ENCODE peak calls at places on chromosomes 1 and 21, in four cellular contexts. I is GM12878, K is K562, E is HepG2. H is an unnamed sample.

GRCh38 chr1:6209661-6210605 is 4.0 kb downstream of the RNF207 start:
- DNase-seq in I (no peak), K (peak; percentile 39), E (no peak), H (peak; percentile 52)

GRCh38 chr1:80447533-80447932 is 1353.2 kb upstream of the ADGRL2 start:
- DNase-seq in I (no peak), K (no peak), E (no peak), H (no peak)

GRCh38 chr1:235739631-235740030 is 90.0 kb upstream of the GNG4 start:
- DNase-seq in I (no peak), K (no peak), E (no peak), H (no peak)

GRCh38 chr1:200150721-200151120 is 123.2 kb downstream of the NR5A2 start:
- DNase-seq in I (peak; percentile 49), K (peak; percentile 85), E (no peak), H (no peak)

GRCh38 chr1:27556781-27557595 is 47.0 kb downstream of the AHDC1 start:
- DNase-seq in I (no peak), K (peak; percentile 95), E (peak; percentile 51), H (peak; percentile 91)

GRCh38 chr1:60573726-60574409 is 500.3 kb upstream of the C1orf87 start:
- DNase-seq in I (no peak), K (no peak), E (peak; percentile 17), H (no peak)

GRCh38 chr1:8862528-8862927 is 16.0 kb downstream of the ENO1 start:
- DNase-seq in I (no peak), K (peak; percentile 76), E (no peak), H (peak; percentile 76)

GRCh38 chr1:6234502-6235295 is 1.1 kb downstream of the ICMT start:
- DNase-seq in I (no peak), K (peak; percentile 67), E (no peak), H (no peak)

GRCh38 chr1:38662141-38662540 is 197.4 kb downstream of the RRAGC start:
- DNase-seq in I (no peak), K (no peak), E (no peak), H (no peak)

GRCh38 chr1:205532996-205533728 is 28.7 kb downstream of the CDK18 start:
- DNase-seq in I (no peak), K (no peak), E (no peak), H (no peak)

GRCh38 chr1:184937729-184938128 is 36.6 kb downstream of the NIBAN1 start:
- DNase-seq in I (no peak), K (no peak), E (no peak), H (no peak)

GRCh38 chr1:29227511-29227910 is 3.2 kb downstream of the MECR start:
- DNase-seq in I (no peak), K (no peak), E (no peak), H (no peak)

GRCh38 chr1:32349211-32349708 is 13.0 kb downstream of the FAM229A start:
- DNase-seq in I (no peak), K (no peak), E (peak; percentile 74), H (no peak)

GRCh38 chr21:38433516-38433915 is 64.8 kb downstream of the ERG start:
- DNase-seq in I (no peak), K (no peak), E (no peak), H (no peak)

GRCh38 chr1:203225054-203225453 is 4.4 kb downstream of the CHIT1 start:
- DNase-seq in I (no peak), K (no peak), E (no peak), H (no peak)
- TF ChIP-seq CBFB in I (no peak), K (no peak), E (no peak), H (no peak)

GRCh38 chr1:167876597-167877175 is 37.2 kb downstream of the ADCY10 start:
- DNase-seq in I (no peak), K (no peak), E (no peak), H (no peak)
- TF ChIP-seq CBFB in I (no peak), K (no peak), E (no peak), H (no peak)

GRCh38 chr1:45200435-45200834 is 6.0 kb downstream of the ZSWIM5 start:
- DNase-seq in I (no peak), K (no peak), E (no peak), H (no peak)

GRCh38 chr1:45205910-45206721 is at the start of gene ZSWIM5:
- DNase-seq in I (no peak), K (peak; percentile 67), E (peak; percentile 48), H (peak; percentile 67)

GRCh38 chr1:45200906-45201500 is 5.4 kb downstream of the ZSWIM5 start:
- DNase-seq in I (no peak), K (no peak), E (peak; percentile 6), H (no peak)

GRCh38 chr1:45206808-45207624 is 611 bp upstream of the ZSWIM5 start:
- DNase-seq in I (no peak), K (no peak), E (no peak), H (no peak)

DNA sequence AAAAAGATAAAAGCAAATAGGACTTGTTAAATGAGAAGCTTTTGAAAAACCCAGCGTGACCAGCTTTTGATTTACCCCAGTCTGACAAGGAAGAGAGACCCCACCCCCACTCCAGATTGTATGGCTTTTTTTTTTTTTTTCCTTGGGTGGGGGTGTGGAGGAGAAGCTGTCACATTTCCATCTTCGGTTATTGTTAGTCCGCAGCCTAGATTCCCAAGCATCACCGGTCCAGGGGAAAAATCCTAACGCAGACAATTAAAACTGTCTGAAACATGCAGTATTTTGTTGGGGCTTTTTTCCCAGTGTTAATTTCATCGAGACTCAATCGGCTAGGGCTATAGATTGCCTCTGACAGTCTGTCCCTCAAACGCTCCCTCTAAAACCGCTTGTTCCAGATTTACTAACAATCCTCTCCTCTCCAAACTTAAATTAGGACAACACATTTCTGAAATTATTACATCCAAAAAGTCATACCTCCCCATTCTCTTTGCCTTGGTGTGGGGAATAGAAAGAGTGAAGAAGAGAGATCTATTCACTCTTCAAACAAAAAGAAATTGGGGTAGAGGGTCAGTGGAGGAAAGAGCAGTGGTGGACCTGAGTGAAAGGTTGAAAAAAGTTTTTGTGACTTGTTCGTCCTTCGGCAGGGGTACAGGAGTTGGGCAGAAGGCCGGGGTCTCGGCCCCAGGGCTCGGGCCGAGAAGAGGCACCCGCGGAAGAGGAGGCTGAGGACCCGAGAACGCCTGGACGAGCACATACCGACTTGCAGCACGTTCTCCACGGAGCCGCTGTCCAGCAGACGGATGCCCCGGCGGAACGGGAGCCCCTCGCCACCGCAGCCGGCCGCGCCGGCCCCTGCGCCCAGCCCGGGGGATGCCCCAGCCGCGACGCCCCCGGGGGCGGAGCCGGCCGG is 1.1 kb downstream of the ZSWIM5 start:
- DNase-seq in I (no peak), K (peak; percentile 34), E (peak; percentile 22), H (peak; percentile 67)
- TF ChIP-seq CBFB in I (no peak), K (no peak), E (no peak), H (no peak)

DNA sequence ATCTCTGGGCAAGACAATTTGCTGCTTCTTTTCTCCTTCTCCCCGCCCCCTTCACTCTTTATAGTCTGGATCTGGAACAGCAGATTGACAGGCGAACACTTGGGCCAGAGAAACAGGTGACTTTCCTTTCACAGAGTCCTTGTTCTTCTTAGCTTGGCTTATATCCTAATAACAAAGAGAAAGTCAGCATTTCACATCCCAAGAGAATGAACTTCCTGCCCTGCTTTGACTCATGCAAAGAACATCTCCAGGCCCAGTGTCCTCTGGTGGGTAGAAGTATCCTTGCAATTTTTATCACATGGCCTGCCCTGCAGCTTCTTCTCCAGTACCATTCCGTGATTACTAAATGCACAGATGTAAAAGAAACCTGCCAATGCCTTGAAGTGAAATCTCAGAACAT is 764.4 kb downstream of the ADGRL2 start:
- DNase-seq in I (no peak), K (no peak), E (no peak), H (no peak)
- TF ChIP-seq CBFB in I (no peak), K (no peak), E (no peak), H (no peak)

GRCh38 chr1:12155328-12155727 is 11.5 kb upstream of the TNFRSF1B start:
- DNase-seq in I (no peak), K (no peak), E (no peak), H (no peak)

GRCh38 chr1:12159826-12160225 is 7.0 kb upstream of the TNFRSF1B start:
- DNase-seq in I (no peak), K (no peak), E (no peak), H (no peak)

GRCh38 chr1:12158362-12159092 is 8.3 kb upstream of the TNFRSF1B start:
- DNase-seq in I (no peak), K (no peak), E (no peak), H (no peak)

GRCh38 chr1:12161324-12161661 is 5.5 kb upstream of the TNFRSF1B start:
- DNase-seq in I (no peak), K (no peak), E (no peak), H (no peak)

DNA sequence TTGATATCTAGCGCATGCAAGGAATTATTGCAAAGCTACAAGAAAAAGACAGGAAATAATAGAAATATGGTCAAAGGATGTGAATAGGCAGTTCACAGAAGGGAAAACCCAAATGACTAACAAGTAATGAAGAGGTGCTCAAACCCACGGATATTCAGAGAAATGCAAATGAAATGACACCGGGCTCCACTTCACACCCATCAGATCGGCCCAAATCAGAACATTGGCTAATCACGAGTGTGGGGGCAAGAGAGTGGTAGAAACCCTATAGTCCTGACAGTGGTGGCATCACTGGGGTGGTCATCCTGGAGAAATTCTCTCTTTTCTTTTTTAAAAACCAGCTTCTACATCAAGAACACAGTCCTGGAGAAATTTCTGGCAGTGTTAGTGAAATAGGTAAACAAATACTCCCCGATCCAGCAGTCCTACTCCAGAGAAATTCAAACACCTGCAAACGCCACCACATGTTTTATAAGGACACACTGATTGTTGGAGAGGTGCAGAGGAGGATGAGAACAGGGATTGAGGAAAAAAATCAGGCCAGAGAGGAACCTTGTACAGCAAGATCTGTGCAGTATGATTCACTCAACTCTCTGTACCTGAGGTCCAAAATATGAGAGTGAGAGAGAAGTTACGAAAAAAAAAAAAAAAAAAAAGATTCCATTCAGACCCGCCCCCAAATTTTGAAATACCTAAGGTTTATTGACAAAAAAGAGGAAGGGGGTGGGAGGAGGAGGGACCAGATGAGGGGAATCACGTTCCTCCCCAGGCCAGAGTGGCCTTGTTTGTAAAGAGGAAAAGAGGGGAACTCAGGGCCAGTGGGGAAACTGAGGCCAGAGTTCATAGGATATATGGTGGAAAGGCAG is 9.2 kb upstream of the TNFRSF1B start:
- DNase-seq in I (no peak), K (no peak), E (peak; percentile 32), H (no peak)
- TF ChIP-seq CBFB in I (no peak), K (no peak), E (no peak), H (no peak)

DNA sequence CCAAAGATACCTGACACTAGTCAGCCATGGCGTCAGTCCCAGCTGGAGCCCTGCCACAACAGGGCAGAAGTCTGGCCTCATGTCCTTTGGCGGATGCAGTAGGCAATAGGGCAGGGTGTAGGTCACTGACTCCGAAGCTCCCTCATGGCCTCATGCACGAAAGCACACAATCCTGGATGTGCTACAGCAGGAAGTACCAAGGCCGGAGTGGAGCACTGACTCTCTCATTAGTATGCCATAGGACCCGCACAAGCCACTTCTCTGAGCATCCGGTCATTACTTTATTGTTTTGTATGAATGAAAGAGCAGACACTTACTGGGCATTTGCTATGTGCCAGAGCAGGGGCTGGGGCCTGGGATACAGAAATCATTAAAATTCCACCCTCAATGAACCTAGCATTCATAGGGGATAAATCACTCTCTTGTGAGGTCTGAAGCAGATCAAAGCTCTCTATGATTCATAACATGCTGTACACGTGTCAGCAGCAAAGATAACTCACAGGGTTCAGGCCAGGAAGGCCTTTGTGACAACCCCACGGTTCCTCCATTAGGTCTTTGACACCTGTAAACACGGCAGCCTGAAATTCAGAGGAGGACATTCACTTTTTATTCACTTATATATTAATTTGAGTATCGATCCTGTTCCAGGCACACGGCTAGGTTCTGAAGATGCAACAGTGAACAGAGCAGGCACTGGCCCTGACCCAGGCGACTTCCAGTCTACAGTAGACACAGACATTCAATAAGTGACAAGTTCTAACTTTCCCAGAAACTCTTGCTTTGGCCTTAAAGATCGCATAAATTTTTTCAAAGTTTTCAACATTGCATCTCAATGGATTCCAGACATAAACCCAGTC is 357.9 kb upstream of the USP24 start:
- DNase-seq in I (no peak), K (no peak), E (peak; percentile 14), H (no peak)
- TF ChIP-seq CBFB in I (no peak), K (no peak), E (no peak), H (no peak)

H was measured in WTC11.